ENCODE peak calls at places on chromosomes 12 and 14, in four cellular contexts. T is fibroblast of pulmonary artery, C is ovary, W is astrocyte. P is an unnamed sample.

GRCh38 chr14:77026930-77027537 is 1.5 kb downstream of the IRF2BPL start:
- DNase-seq in T (peak; percentile 58), C (peak; percentile 33), W (no peak), P (peak; percentile 84)

GRCh38 chr12:77104792-77105191 is 39.4 kb upstream of the E2F7 start:
- DNase-seq in T (peak; percentile 42), C (no peak), W (peak; percentile 48), P (no peak)

GRCh38 chr14:87067061-87067460 is 925.9 kb downstream of the GALC start:
- DNase-seq in T (no peak), C (no peak), W (no peak), P (no peak)

GRCh38 chr12:78703820-78704525 is 160.6 kb upstream of the SYT1 start:
- DNase-seq in T (peak; percentile 80), C (no peak), W (peak; percentile 95), P (peak; percentile 90)

GRCh38 chr12:57539134-57539768 is 7.7 kb downstream of the DCTN2 start:
- DNase-seq in T (no peak), C (no peak), W (no peak), P (no peak)

GRCh38 chr14:72907886-72908285 is 14.0 kb upstream of the DPF3 start:
- DNase-seq in T (no peak), C (no peak), W (peak; percentile 73), P (peak; percentile 84)

GRCh38 chr14:90850487-90850886 is 34.3 kb upstream of the TTC7B start:
- DNase-seq in T (peak; percentile 71), C (no peak), W (peak; percentile 71), P (peak; percentile 29)

GRCh38 chr14:31124197-31124596 is 83.4 kb downstream of the HECTD1 start:
- DNase-seq in T (no peak), C (no peak), W (no peak), P (no peak)

GRCh38 chr12:119322324-119322723 is 12.2 kb upstream of the CCDC60 start:
- DNase-seq in T (no peak), C (no peak), W (no peak), P (no peak)

GRCh38 chr12:122354958-122355641 is 67.4 kb downstream of the CLIP1 start:
- DNase-seq in T (no peak), C (no peak), W (no peak), P (no peak)

GRCh38 chr12:109462868-109463692 is 14.0 kb downstream of the KCTD10 start:
- DNase-seq in T (peak; percentile 99), C (peak; percentile 86), W (peak; percentile 99), P (peak; percentile 98)

GRCh38 chr12:14602128-14602527 is 34.4 kb upstream of the PLBD1 start:
- DNase-seq in T (no peak), C (no peak), W (no peak), P (no peak)

GRCh38 chr14:49893309-49894213 is 679 bp downstream of the ARF6 start:
- DNase-seq in T (peak; percentile 54), C (peak; percentile 53), W (no peak), P (peak; percentile 57)

GRCh38 chr14:49896956-49897355 is 4.1 kb downstream of the ARF6 start:
- DNase-seq in T (no peak), C (no peak), W (no peak), P (no peak)

GRCh38 chr14:49895480-49895879 is 2.6 kb downstream of the ARF6 start:
- DNase-seq in T (no peak), C (no peak), W (no peak), P (no peak)

GRCh38 chr14:49892301-49892635 is 614 bp upstream of the ARF6 start:
- DNase-seq in T (peak; percentile 92), C (no peak), W (peak; percentile 73), P (peak; percentile 96)

DNA sequence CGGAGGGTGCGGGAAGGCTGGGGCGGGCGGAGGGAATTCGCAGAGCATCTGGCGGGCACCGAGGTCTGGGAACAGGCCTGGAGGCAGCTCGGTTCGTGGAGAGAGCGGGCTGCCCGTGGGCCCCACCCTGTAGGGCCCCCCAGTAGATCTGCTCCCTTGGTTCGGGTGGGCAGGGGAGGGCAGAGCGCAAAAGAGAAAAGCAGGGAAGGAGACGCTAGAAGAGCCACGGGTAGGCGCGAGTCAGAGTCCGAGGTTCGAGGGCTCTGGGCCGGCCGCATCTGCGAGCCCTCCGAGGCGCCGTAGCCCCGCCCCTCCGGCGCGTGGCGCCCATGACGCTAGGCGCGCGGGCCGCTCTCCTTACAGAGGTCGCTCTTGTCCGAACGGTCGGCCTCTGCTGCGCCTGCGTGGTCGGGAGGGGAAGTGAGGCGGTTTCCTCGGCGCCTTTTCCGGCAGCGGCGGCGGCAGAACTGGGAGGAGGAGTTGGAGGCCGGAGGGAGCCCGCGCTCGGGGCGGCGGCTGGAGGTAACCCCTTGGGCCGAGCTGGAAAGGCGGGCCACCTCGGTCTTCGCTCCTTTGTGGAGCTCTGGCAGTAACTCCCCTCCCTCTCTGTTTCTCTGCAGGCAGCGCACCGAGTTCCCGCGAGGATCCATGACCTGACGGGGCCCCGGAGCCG is at the start of gene ARF6:
- DNase-seq in T (peak; percentile 98), C (peak; percentile 98), W (peak; percentile 92), P (peak; percentile 98)
- TF ChIP-seq CTCF in T (no peak), C (peak; percentile 9), W (no peak), P (no peak)

GRCh38 chr14:26217778-26218177 is 380.1 kb downstream of the NOVA1 start:
- DNase-seq in T (no peak), C (no peak), W (no peak), P (no peak)
- H3K4me3 ChIP-seq in T (no peak overlapping the region), C (no peak overlapping the region), W (no peak overlapping the region), P (no peak overlapping the region)

GRCh38 chr12:39959467-39959866 is 146.4 kb downstream of the SLC2A13 start:
- DNase-seq in T (no peak), C (no peak), W (no peak), P (no peak)

GRCh38 chr12:39959016-39959415 is 146.9 kb downstream of the SLC2A13 start:
- DNase-seq in T (no peak), C (no peak), W (no peak), P (no peak)

DNA sequence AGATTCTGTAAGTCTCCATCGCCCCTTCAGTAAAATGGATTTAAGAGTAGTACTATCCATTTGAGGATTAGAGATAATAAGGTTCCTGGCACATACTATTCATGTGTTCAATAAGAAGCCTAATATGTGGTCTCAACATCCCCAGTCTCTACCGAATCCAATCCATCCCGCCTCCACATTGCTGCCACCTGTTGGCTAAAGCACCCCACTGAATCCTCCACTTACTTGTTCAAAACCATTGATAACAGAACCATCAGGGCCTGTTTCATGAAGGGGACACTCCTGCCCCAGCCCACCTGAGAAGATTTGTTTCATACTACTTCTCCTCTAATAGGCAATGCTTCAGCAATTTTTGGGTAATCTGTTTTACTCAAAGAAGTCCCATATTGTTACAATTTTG is 147.5 kb downstream of the SLC2A13 start:
- DNase-seq in T (peak; percentile 28), C (no peak), W (no peak), P (peak; percentile 9)
- TF ChIP-seq CTCF in T (peak; percentile 40), C (no peak), W (no peak), P (peak; percentile 52)

GRCh38 chr12:124853781-124854636 is 9.7 kb downstream of the SCARB1 start:
- DNase-seq in T (no peak), C (no peak), W (no peak), P (no peak)

GRCh38 chr12:124852911-124853441 is 10.7 kb downstream of the SCARB1 start:
- DNase-seq in T (no peak), C (no peak), W (no peak), P (no peak)

GRCh38 chr12:124854637-124855184 is 9.0 kb downstream of the SCARB1 start:
- DNase-seq in T (no peak), C (peak; percentile 47), W (no peak), P (no peak)

GRCh38 chr12:124851344-124851743 is 12.3 kb downstream of the SCARB1 start:
- DNase-seq in T (no peak), C (no peak), W (no peak), P (no peak)

DNA sequence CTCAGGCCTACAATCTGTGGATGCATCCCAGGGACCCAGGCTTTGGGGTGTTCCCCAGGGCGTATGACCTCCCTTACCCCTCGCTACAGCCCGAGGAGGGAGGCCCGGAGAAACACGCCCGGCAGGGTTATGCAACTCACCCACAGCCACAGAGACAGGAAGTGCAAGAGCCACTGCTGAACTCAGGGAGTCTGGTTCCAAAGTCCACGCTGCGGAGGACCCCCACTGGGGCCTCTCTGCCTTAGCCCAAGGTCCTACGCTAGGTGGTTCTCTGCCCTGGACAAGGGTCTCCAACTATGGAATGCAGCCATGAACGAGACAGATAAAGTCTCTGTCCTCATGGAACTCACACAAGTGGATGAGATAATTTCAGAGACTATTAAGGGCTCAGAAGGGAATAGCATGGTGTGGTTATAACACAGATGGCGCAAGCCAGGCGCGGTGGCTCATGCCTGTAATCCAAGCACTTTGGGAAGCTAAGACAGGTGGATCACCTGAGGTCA is 11.3 kb downstream of the SCARB1 start:
- DNase-seq in T (peak; percentile 29), C (peak; percentile 72), W (no peak), P (peak; percentile 72)
- H3K4me3 ChIP-seq in T (no peak overlapping the region), C (no peak overlapping the region), W (no peak overlapping the region), P (no peak overlapping the region)

GRCh38 chr14:100906420-100906819 is 2.9 kb upstream of the RTL1 start:
- DNase-seq in T (no peak), C (no peak), W (no peak), P (no peak)
- TF ChIP-seq CTCF in T (no peak), C (peak; percentile 9), W (no peak), P (peak; percentile 31)

GRCh38 chr14:75430526-75430925 is 2.7 kb downstream of the JDP2 start:
- DNase-seq in T (peak; percentile 61), C (peak; percentile 36), W (peak; percentile 38), P (peak; percentile 72)
- H3K4me3 ChIP-seq in T (peak overlapping the region; percentile 75), C (no peak overlapping the region), W (no peak overlapping the region), P (peak overlapping the region; percentile 33)

P was measured in choroid plexus epithelial cell.